ENCODE peak calls at places on chromosomes 3 and 15, in five cellular contexts. S is HS-27A; M is adipocyte; R is activated gamma-delta T cell treated with anti-CD3 and anti-CD28 coated beads, Interleukin-2, amount 50 U/mL, for 16 hours; F is left ventricle myocardium inferior. K is an unnamed sample.

GRCh38 chr3:155581579-155581978 is 163.3 kb downstream of the PLCH1 start:
- DNase-seq in S (no peak), M (no peak), R (no peak), F (no peak), K (no peak)

GRCh38 chr15:56659197-56659596 is 74.1 kb downstream of the ZNF280D start:
- DNase-seq in S (no peak), M (no peak), R (no peak), F (no peak), K (no peak)

GRCh38 chr3:74501001-74501400 is 113.5 kb downstream of the CNTN3 start:
- DNase-seq in S (no peak), M (no peak), R (no peak), F (no peak), K (no peak)

GRCh38 chr3:5116568-5116967 is 5.5 kb upstream of the ARL8B start:
- DNase-seq in S (no peak), M (no peak), R (no peak), F (no peak), K (no peak)

GRCh38 chr3:15204005-15204404 is 2.0 kb upstream of the CAPN7 start:
- DNase-seq in S (peak), M (peak), R (no peak), F (no peak), K (no peak)

GRCh38 chr15:72784233-72784876 is 797 bp upstream of the ADPGK start:
- DNase-seq in S (peak), M (peak), R (no peak), F (no peak), K (peak)

GRCh38 chr3:50154840-50155490 is at the start of gene SEMA3F:
- DNase-seq in S (no peak), M (peak), R (peak), F (peak), K (peak)

GRCh38 chr3:13073042-13073906 is at the start of gene IQSEC1:
- DNase-seq in S (no peak), M (peak), R (peak), F (peak), K (peak)

GRCh38 chr15:98381446-98381845 is 266.9 kb upstream of the IGF1R start:
- DNase-seq in S (no peak), M (no peak), R (no peak), F (no peak), K (no peak)

GRCh38 chr3:58989173-58989572 is 60.7 kb downstream of the CFAP20DC start:
- DNase-seq in S (no peak), M (peak), R (no peak), F (no peak), K (no peak)

GRCh38 chr3:167941234-167941995 is 154.3 kb downstream of the GOLIM4 start:
- DNase-seq in S (peak), M (peak), R (no peak), F (no peak), K (no peak)

GRCh38 chr3:149655826-149656599 is 1.8 kb downstream of the WWTR1 start:
- DNase-seq in S (no peak), M (peak), R (no peak), F (no peak), K (no peak)

GRCh38 chr3:147655236-147655635 is 246.1 kb downstream of the ZIC1 start:
- DNase-seq in S (no peak), M (no peak), R (no peak), F (no peak), K (no peak)

GRCh38 chr15:89140595-89140994 is 52.3 kb downstream of the ABHD2 start:
- DNase-seq in S (no peak), M (no peak), R (no peak), F (no peak), K (no peak)

GRCh38 chr3:38614091-38614490 is 35.4 kb downstream of the SCN5A start:
- DNase-seq in S (no peak), M (no peak), R (no peak), F (no peak), K (no peak)

GRCh38 chr3:47636225-47636624 is 57.6 kb upstream of the CSPG5 start:
- DNase-seq in S (no peak), M (peak), R (no peak), F (no peak), K (no peak)

GRCh38 chr15:52794665-52795463 is 4.7 kb upstream of the ONECUT1 start:
- DNase-seq in S (no peak), M (no peak), R (no peak), F (no peak), K (no peak)

GRCh38 chr3:38984110-38984509 is 67.6 kb downstream of the SCN11A start:
- DNase-seq in S (no peak), M (no peak), R (no peak), F (no peak), K (no peak)

GRCh38 chr15:77753238-77753873 is 120.6 kb upstream of the LINGO1 start:
- DNase-seq in S (no peak), M (peak), R (no peak), F (no peak), K (no peak)

GRCh38 chr15:83844742-83845141 is 190.8 kb downstream of the ADAMTSL3 start:
- DNase-seq in S (no peak), M (no peak), R (no peak), F (no peak), K (no peak)

GRCh38 chr15:75207618-75208500 is 6.2 kb downstream of the C15orf39 start:
- DNase-seq in S (no peak), M (no peak), R (no peak), F (no peak), K (no peak)

GRCh38 chr15:39154136-39154770 is 426.6 kb upstream of the THBS1 start:
- DNase-seq in S (no peak), M (no peak), R (no peak), F (no peak), K (no peak)

GRCh38 chr15:29403778-29404177 is 134.2 kb upstream of the NSMCE3 start:
- DNase-seq in S (no peak), M (no peak), R (no peak), F (no peak), K (no peak)

GRCh38 chr15:97955040-97955439 is 5.5 kb upstream of the ARRDC4 start:
- DNase-seq in S (no peak), M (no peak), R (no peak), F (no peak), K (no peak)

GRCh38 chr15:75178171-75178937 is 23.3 kb upstream of the C15orf39 start:
- DNase-seq in S (no peak), M (no peak), R (no peak), F (peak), K (no peak)

GRCh38 chr15:38053244-38053643 is 118.8 kb downstream of the TMCO5A start:
- DNase-seq in S (no peak), M (no peak), R (no peak), F (no peak), K (no peak)

GRCh38 chr15:69209661-69210060 is 49.2 kb downstream of the GLCE start:
- DNase-seq in S (no peak), M (no peak), R (no peak), F (no peak), K (no peak)

K was measured in activated CD4-positive, alpha-beta memory T cell treated with anti-CD3 and anti-CD28 coated beads for 36 hours.